ENCODE peak calls at places on chromosomes 6 and 20, in eight cellular contexts. W is WTC11, F is HTR-8/SVneo, A is B cell, C is heart left ventricle, Z is right atrium auricular region, B is RCC 7860, N is stromal cell of bone marrow. E is an unnamed sample.

GRCh38 chr20:17570347-17571152 is 675 bp downstream of the DSTN start:
- DNase-seq in W (peak; percentile 44), F (no peak), A (no peak), C (peak; percentile 79), Z (no peak), B (no peak), N (peak; percentile 17), E (no peak)

GRCh38 chr20:57930328-57930727 is 220.5 kb upstream of the PMEPA1 start:
- DNase-seq in W (no peak), F (no peak), A (no peak), C (no peak), Z (no peak), B (no peak), N (no peak), E (no peak)

GRCh38 chr6:84871925-84872324 is 107.5 kb upstream of the TBX18 start:
- DNase-seq in W (no peak), F (no peak), A (no peak), C (no peak), Z (no peak), B (no peak), N (no peak), E (no peak)

GRCh38 chr6:107641500-107641931 is 151.6 kb downstream of the SOBP start:
- DNase-seq in W (no peak), F (no peak), A (no peak), C (peak; percentile 76), Z (no peak), B (peak; percentile 23), N (no peak), E (no peak)

GRCh38 chr6:147173140-147173539 is 31.1 kb upstream of the STXBP5 start:
- DNase-seq in W (no peak), F (no peak), A (no peak), C (no peak), Z (no peak), B (no peak), N (no peak), E (no peak)

GRCh38 chr6:164107297-164107995 is 692.9 kb downstream of the QKI start:
- DNase-seq in W (no peak), F (no peak), A (no peak), C (no peak), Z (no peak), B (no peak), N (no peak), E (no peak)

GRCh38 chr20:58374027-58374850 is 14.8 kb upstream of the VAPB start:
- DNase-seq in W (peak; percentile 28), F (no peak), A (no peak), C (no peak), Z (no peak), B (no peak), N (no peak), E (no peak)

GRCh38 chr6:150352321-150353296 is 16.2 kb upstream of the IYD start:
- DNase-seq in W (no peak), F (no peak), A (no peak), C (no peak), Z (no peak), B (no peak), N (peak; percentile 65), E (no peak)

GRCh38 chr20:62935968-62936585 is 1.9 kb upstream of the GID8 start:
- DNase-seq in W (no peak), F (no peak), A (no peak), C (no peak), Z (no peak), B (no peak), N (no peak), E (no peak)

GRCh38 chr20:17806739-17807441 is 107.1 kb downstream of the BANF2 start:
- DNase-seq in W (peak; percentile 62), F (no peak), A (no peak), C (peak; percentile 90), Z (peak; percentile 81), B (no peak), N (peak; percentile 61), E (no peak)

GRCh38 chr20:5488823-5489222 is 172.1 kb upstream of the PROKR2 start:
- DNase-seq in W (no peak), F (no peak), A (no peak), C (no peak), Z (no peak), B (no peak), N (no peak), E (no peak)

E was measured in Panc1.